ENCODE peak calls at places on chromosomes 13 and 19, in five cellular contexts. One of them, this sample, is unnamed.

GRCh38 chr13:30796132-30796832 is 60.9 kb downstream of the ALOX5AP start:
- DNase-seq in stomach: no peak
- DNase-seq in GM23338: no peak
- DNase-seq in psoas muscle: no peak
- DNase-seq in astrocyte of the cerebellum: no peak
- DNase-seq in this sample: no peak

GRCh38 chr19:48654299-48655059 is 8.5 kb upstream of the CA11 start:
- DNase-seq in astrocyte of the cerebellum: no peak
- DNase-seq in stomach: no peak
- DNase-seq in psoas muscle: no peak
- DNase-seq in GM23338: no peak
- DNase-seq in this sample: no peak

GRCh38 chr13:89402211-89402610 is 1731.0 kb downstream of the SLITRK5 start:
- DNase-seq in stomach: no peak
- DNase-seq in astrocyte of the cerebellum: no peak
- DNase-seq in psoas muscle: no peak
- DNase-seq in GM23338: no peak
- DNase-seq in this sample: no peak

GRCh38 chr13:112069727-112070300 is 2.9 kb downstream of the SOX1 start:
- DNase-seq in GM23338: no peak
- DNase-seq in psoas muscle: no peak
- DNase-seq in stomach: no peak
- DNase-seq in astrocyte of the cerebellum: no peak
- DNase-seq in this sample: no peak

GRCh38 chr19:1064661-1065605 is 2.0 kb upstream of the ARHGAP45 start:
- DNase-seq in stomach: peak
- DNase-seq in GM23338: peak
- DNase-seq in astrocyte of the cerebellum: peak
- DNase-seq in psoas muscle: peak
- DNase-seq in this sample: no peak

GRCh38 chr19:10292789-10293636 is 3.3 kb downstream of the ICAM5 start:
- DNase-seq in GM23338: peak
- DNase-seq in astrocyte of the cerebellum: no peak
- DNase-seq in stomach: no peak
- DNase-seq in psoas muscle: peak
- DNase-seq in this sample: no peak

GRCh38 chr19:40754611-40755247 is 3.7 kb downstream of the SNRPA start:
- DNase-seq in GM23338: no peak
- DNase-seq in astrocyte of the cerebellum: no peak
- DNase-seq in psoas muscle: no peak
- DNase-seq in stomach: peak
- DNase-seq in this sample: no peak

GRCh38 chr13:111337206-111337605 is 16.8 kb downstream of the TEX29 start:
- DNase-seq in stomach: no peak
- DNase-seq in GM23338: no peak
- DNase-seq in psoas muscle: no peak
- DNase-seq in astrocyte of the cerebellum: peak
- DNase-seq in this sample: no peak

GRCh38 chr13:99766641-99767045 is 204.9 kb downstream of the ZIC5 start:
- DNase-seq in stomach: no peak
- DNase-seq in psoas muscle: no peak
- DNase-seq in GM23338: peak
- DNase-seq in astrocyte of the cerebellum: no peak
- DNase-seq in this sample: no peak

GRCh38 chr13:30869491-30869890 is 36.6 kb upstream of the MEDAG start:
- DNase-seq in psoas muscle: peak
- DNase-seq in astrocyte of the cerebellum: no peak
- DNase-seq in stomach: no peak
- DNase-seq in GM23338: no peak
- DNase-seq in this sample: no peak

GRCh38 chr13:109779074-109779473 is 7.3 kb downstream of the IRS2 start:
- DNase-seq in GM23338: no peak
- DNase-seq in astrocyte of the cerebellum: no peak
- DNase-seq in psoas muscle: no peak
- DNase-seq in stomach: no peak
- DNase-seq in this sample: no peak

GRCh38 chr13:113403255-113404104 is 39.5 kb upstream of the GRTP1 start:
- DNase-seq in GM23338: no peak
- DNase-seq in astrocyte of the cerebellum: no peak
- DNase-seq in stomach: no peak
- DNase-seq in psoas muscle: peak
- DNase-seq in this sample: no peak

GRCh38 chr19:8610041-8610927 is at the start of gene ADAMTS10:
- DNase-seq in psoas muscle: no peak
- DNase-seq in astrocyte of the cerebellum: no peak
- DNase-seq in stomach: no peak
- DNase-seq in GM23338: peak
- DNase-seq in this sample: no peak

GRCh38 chr19:1568320-1569019 is at the start of gene MEX3D:
- DNase-seq in psoas muscle: peak
- DNase-seq in GM23338: peak
- DNase-seq in astrocyte of the cerebellum: no peak
- DNase-seq in stomach: peak
- DNase-seq in this sample: peak

GRCh38 chr13:66264976-66265375 is 965.2 kb downstream of the PCDH9 start:
- DNase-seq in psoas muscle: no peak
- DNase-seq in stomach: no peak
- DNase-seq in GM23338: no peak
- DNase-seq in astrocyte of the cerebellum: peak
- DNase-seq in this sample: no peak

GRCh38 chr13:75329723-75330122 is 152.2 kb downstream of the TBC1D4 start:
- DNase-seq in astrocyte of the cerebellum: no peak
- DNase-seq in stomach: no peak
- DNase-seq in psoas muscle: no peak
- DNase-seq in GM23338: no peak
- DNase-seq in this sample: no peak

GRCh38 chr19:2528543-2529173 is 52.7 kb downstream of the GADD45B start:
- DNase-seq in astrocyte of the cerebellum: no peak
- DNase-seq in stomach: peak
- DNase-seq in GM23338: no peak
- DNase-seq in psoas muscle: peak
- DNase-seq in this sample: no peak

GRCh38 chr13:103039183-103039582 is 27.0 kb downstream of the SLC10A2 start:
- DNase-seq in GM23338: peak
- DNase-seq in stomach: no peak
- DNase-seq in psoas muscle: no peak
- DNase-seq in astrocyte of the cerebellum: no peak
- DNase-seq in this sample: no peak

GRCh38 chr13:33249066-33249465 is 36.5 kb downstream of the STARD13 start:
- DNase-seq in psoas muscle: no peak
- DNase-seq in GM23338: no peak
- DNase-seq in astrocyte of the cerebellum: no peak
- DNase-seq in stomach: no peak
- DNase-seq in this sample: no peak

GRCh38 chr19:5961969-5962945 is 15.7 kb downstream of the RANBP3 start:
- DNase-seq in astrocyte of the cerebellum: no peak
- DNase-seq in stomach: peak
- DNase-seq in GM23338: no peak
- DNase-seq in psoas muscle: no peak
- DNase-seq in this sample: no peak

GRCh38 chr19:58021541-58022282 is 12.1 kb upstream of the ZSCAN1 start:
- DNase-seq in stomach: no peak
- DNase-seq in astrocyte of the cerebellum: no peak
- DNase-seq in psoas muscle: no peak
- DNase-seq in GM23338: peak
- DNase-seq in this sample: no peak
- TF ChIP-seq CTCF in stomach: no peak
- TF ChIP-seq CTCF in astrocyte of the cerebellum: peak
- TF ChIP-seq CTCF in psoas muscle: peak
- TF ChIP-seq CTCF in GM23338: peak
- TF ChIP-seq CTCF in this sample: peak

GRCh38 chr19:38713227-38713649 is 31.0 kb downstream of the CAPN12 start:
- DNase-seq in stomach: peak
- DNase-seq in psoas muscle: peak
- DNase-seq in astrocyte of the cerebellum: no peak
- DNase-seq in GM23338: no peak
- DNase-seq in this sample: no peak

GRCh38 chr19:38717051-38717450 is 27.2 kb downstream of the CAPN12 start:
- DNase-seq in stomach: no peak
- DNase-seq in psoas muscle: no peak
- DNase-seq in GM23338: no peak
- DNase-seq in astrocyte of the cerebellum: no peak
- DNase-seq in this sample: no peak

GRCh38 chr19:38714354-38714778 is 29.9 kb downstream of the CAPN12 start:
- DNase-seq in stomach: peak
- DNase-seq in psoas muscle: no peak
- DNase-seq in astrocyte of the cerebellum: no peak
- DNase-seq in GM23338: no peak
- DNase-seq in this sample: no peak

GRCh38 chr19:38713865-38714264 is 30.4 kb downstream of the CAPN12 start:
- DNase-seq in psoas muscle: no peak
- DNase-seq in GM23338: no peak
- DNase-seq in astrocyte of the cerebellum: no peak
- DNase-seq in stomach: no peak
- DNase-seq in this sample: no peak

DNA sequence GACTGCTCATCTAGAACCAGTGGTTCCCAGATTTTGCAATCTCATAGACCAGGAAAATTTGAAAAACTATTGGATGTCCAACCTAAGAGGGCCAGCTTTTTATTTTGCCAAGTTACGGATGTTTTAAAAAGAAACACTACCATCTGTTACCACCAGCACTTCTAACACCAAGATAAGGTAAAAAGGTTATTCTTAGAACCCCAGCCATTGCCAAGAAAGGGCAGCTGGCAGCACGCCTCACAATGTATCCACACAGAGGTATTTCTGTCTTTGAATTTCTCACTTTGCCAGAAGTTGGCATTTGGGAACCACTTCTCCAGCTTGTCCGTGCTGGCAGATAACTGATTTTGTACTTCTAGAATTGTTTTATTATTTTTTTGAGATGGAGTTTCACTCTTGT is 28.7 kb downstream of the CAPN12 start:
- DNase-seq in psoas muscle: no peak
- DNase-seq in stomach: peak
- DNase-seq in astrocyte of the cerebellum: no peak
- DNase-seq in GM23338: no peak
- DNase-seq in this sample: no peak
- TF ChIP-seq CTCF in psoas muscle: no peak
- TF ChIP-seq CTCF in stomach: no peak
- TF ChIP-seq CTCF in astrocyte of the cerebellum: no peak
- TF ChIP-seq CTCF in GM23338: no peak
- TF ChIP-seq CTCF in this sample: no peak

GRCh38 chr13:85969331-85969730 is 170.1 kb upstream of the SLITRK6 start:
- DNase-seq in astrocyte of the cerebellum: no peak
- DNase-seq in GM23338: no peak
- DNase-seq in psoas muscle: no peak
- DNase-seq in stomach: no peak
- DNase-seq in this sample: no peak

GRCh38 chr13:85974604-85975366 is 175.6 kb upstream of the SLITRK6 start:
- DNase-seq in astrocyte of the cerebellum: no peak
- DNase-seq in stomach: no peak
- DNase-seq in psoas muscle: no peak
- DNase-seq in GM23338: no peak
- DNase-seq in this sample: no peak

GRCh38 chr13:85970727-85971126 is 171.5 kb upstream of the SLITRK6 start:
- DNase-seq in GM23338: no peak
- DNase-seq in psoas muscle: no peak
- DNase-seq in astrocyte of the cerebellum: no peak
- DNase-seq in stomach: no peak
- DNase-seq in this sample: no peak
- TF ChIP-seq CTCF in GM23338: no peak
- TF ChIP-seq CTCF in psoas muscle: no peak
- TF ChIP-seq CTCF in astrocyte of the cerebellum: no peak
- TF ChIP-seq CTCF in stomach: no peak
- TF ChIP-seq CTCF in this sample: no peak

GRCh38 chr19:12731337-12731736 is 3.1 kb downstream of the TRIR start:
- DNase-seq in psoas muscle: no peak
- DNase-seq in GM23338: no peak
- DNase-seq in stomach: no peak
- DNase-seq in astrocyte of the cerebellum: no peak
- DNase-seq in this sample: no peak

GRCh38 chr19:12733369-12733896 is 1.1 kb downstream of the TRIR start:
- DNase-seq in astrocyte of the cerebellum: no peak
- DNase-seq in stomach: no peak
- DNase-seq in GM23338: peak
- DNase-seq in psoas muscle: no peak
- DNase-seq in this sample: no peak

GRCh38 chr19:12733907-12734214 is 623 bp downstream of the TRIR start:
- DNase-seq in psoas muscle: no peak
- DNase-seq in astrocyte of the cerebellum: no peak
- DNase-seq in GM23338: no peak
- DNase-seq in stomach: no peak
- DNase-seq in this sample: no peak

GRCh38 chr19:12737666-12738351 is 512 bp downstream of the GET3 start:
- DNase-seq in psoas muscle: no peak
- DNase-seq in stomach: no peak
- DNase-seq in astrocyte of the cerebellum: no peak
- DNase-seq in GM23338: no peak
- DNase-seq in this sample: no peak

DNA sequence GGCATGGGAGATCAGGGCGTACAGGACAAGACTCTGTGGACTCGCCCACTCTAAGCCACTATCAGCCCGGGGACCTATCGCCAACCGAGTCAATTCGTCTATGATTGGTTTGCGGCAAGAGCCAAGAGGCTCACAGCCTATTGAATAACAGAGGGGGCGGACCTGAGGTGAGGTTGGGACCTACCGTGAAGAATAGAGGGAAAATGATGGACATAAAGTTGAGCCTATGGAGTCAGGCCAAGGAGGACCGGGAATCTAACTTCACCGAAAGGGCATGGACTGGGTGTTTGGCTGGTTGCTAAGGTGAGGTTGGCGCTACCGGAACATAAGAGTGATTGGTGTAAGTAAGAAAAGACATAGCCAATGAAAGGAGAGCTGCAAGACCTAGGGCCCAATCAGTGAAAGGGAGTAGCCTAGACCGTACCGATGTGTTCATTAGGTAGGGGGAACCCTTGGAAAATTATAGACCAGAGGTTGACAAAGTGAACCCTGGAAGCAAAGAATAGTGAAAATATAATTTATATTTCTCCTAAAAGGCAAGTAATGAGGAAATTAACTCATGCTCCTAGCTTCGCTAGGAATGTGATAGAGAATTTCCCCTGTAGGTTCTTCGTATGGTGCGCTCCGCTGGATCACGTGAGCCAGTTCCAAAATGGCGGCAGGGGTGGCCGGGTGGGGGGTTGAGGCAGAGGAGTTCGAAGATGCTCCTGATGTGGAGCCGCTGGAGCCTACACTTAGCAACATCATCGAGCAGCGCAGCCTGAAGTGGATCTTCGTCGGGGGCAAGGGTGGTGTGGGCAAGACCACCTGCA is at the start of gene GET3:
- DNase-seq in astrocyte of the cerebellum: peak
- DNase-seq in GM23338: peak
- DNase-seq in psoas muscle: peak
- DNase-seq in stomach: peak
- DNase-seq in this sample: peak
- TF ChIP-seq CTCF in astrocyte of the cerebellum: no peak
- TF ChIP-seq CTCF in GM23338: no peak
- TF ChIP-seq CTCF in psoas muscle: no peak
- TF ChIP-seq CTCF in stomach: no peak
- TF ChIP-seq CTCF in this sample: no peak